ENCODE peak calls at places on chromosome 6, in seven cellular contexts. One of them, this sample, is unnamed. For H3K9me3, the result is how much of the 10 kb centered on the place peaks cover.

GRCh38 chr6:34912715-34913464 is 23.8 kb downstream of the ANKS1A start:
- DNase-seq in WERI-Rb-1: no peak
- DNase-seq in fibroblast of lung: peak
- DNase-seq in uterus: no peak
- DNase-seq in IMR-90: peak
- DNase-seq in AG04450: peak
- DNase-seq in right lobe of liver: no peak
- DNase-seq in this sample: no peak

GRCh38 chr6:41062056-41062455 is 9.1 kb downstream of the APOBEC2 start:
- DNase-seq in IMR-90: no peak
- DNase-seq in right lobe of liver: no peak
- DNase-seq in AG04450: no peak
- DNase-seq in WERI-Rb-1: no peak
- DNase-seq in uterus: no peak
- DNase-seq in fibroblast of lung: no peak
- DNase-seq in this sample: no peak

GRCh38 chr6:33010356-33010755 is 965 bp upstream of the HLA-DOA start:
- DNase-seq in WERI-Rb-1: no peak
- DNase-seq in fibroblast of lung: no peak
- DNase-seq in IMR-90: no peak
- DNase-seq in AG04450: no peak
- DNase-seq in right lobe of liver: no peak
- DNase-seq in uterus: no peak
- DNase-seq in this sample: no peak

GRCh38 chr6:165987483-165988305 is 180.0 kb downstream of the TBXT start:
- DNase-seq in uterus: peak
- DNase-seq in AG04450: peak
- DNase-seq in WERI-Rb-1: no peak
- DNase-seq in IMR-90: peak
- DNase-seq in fibroblast of lung: peak
- DNase-seq in right lobe of liver: no peak
- DNase-seq in this sample: peak

GRCh38 chr6:9697263-9697931 is 717.5 kb downstream of the TFAP2A start:
- DNase-seq in AG04450: no peak
- DNase-seq in IMR-90: no peak
- DNase-seq in fibroblast of lung: no peak
- DNase-seq in uterus: no peak
- DNase-seq in WERI-Rb-1: no peak
- DNase-seq in right lobe of liver: no peak
- DNase-seq in this sample: no peak

GRCh38 chr6:87731818-87732661 is 30.0 kb upstream of the AKIRIN2 start:
- DNase-seq in fibroblast of lung: peak
- DNase-seq in WERI-Rb-1: no peak
- DNase-seq in uterus: peak
- DNase-seq in AG04450: peak
- DNase-seq in IMR-90: peak
- DNase-seq in right lobe of liver: peak
- DNase-seq in this sample: peak

GRCh38 chr6:41715779-41716515 is 19.5 kb downstream of the TFEB start:
- DNase-seq in IMR-90: no peak
- DNase-seq in right lobe of liver: no peak
- DNase-seq in fibroblast of lung: no peak
- DNase-seq in WERI-Rb-1: no peak
- DNase-seq in AG04450: no peak
- DNase-seq in uterus: no peak
- DNase-seq in this sample: no peak

GRCh38 chr6:166504100-166504499 is 82.4 kb downstream of the RAMACL start:
- DNase-seq in fibroblast of lung: no peak
- DNase-seq in right lobe of liver: no peak
- DNase-seq in IMR-90: no peak
- DNase-seq in WERI-Rb-1: no peak
- DNase-seq in AG04450: no peak
- DNase-seq in uterus: no peak
- DNase-seq in this sample: no peak

GRCh38 chr6:154805288-154805911 is 72.2 kb downstream of the SCAF8 start:
- DNase-seq in uterus: no peak
- DNase-seq in AG04450: peak
- DNase-seq in right lobe of liver: no peak
- DNase-seq in fibroblast of lung: peak
- DNase-seq in IMR-90: peak
- DNase-seq in WERI-Rb-1: no peak
- DNase-seq in this sample: no peak

GRCh38 chr6:14028631-14029030 is 88.9 kb upstream of the CD83 start:
- DNase-seq in fibroblast of lung: no peak
- DNase-seq in uterus: no peak
- DNase-seq in IMR-90: no peak
- DNase-seq in WERI-Rb-1: no peak
- DNase-seq in right lobe of liver: no peak
- DNase-seq in AG04450: no peak
- DNase-seq in this sample: no peak

GRCh38 chr6:73388800-73389512 is 5.7 kb upstream of the DDX43 start:
- DNase-seq in right lobe of liver: peak
- DNase-seq in AG04450: peak
- DNase-seq in uterus: peak
- DNase-seq in IMR-90: peak
- DNase-seq in WERI-Rb-1: peak
- DNase-seq in fibroblast of lung: peak
- DNase-seq in this sample: peak

GRCh38 chr6:71386215-71386614 is 97.6 kb downstream of the OGFRL1 start:
- DNase-seq in uterus: no peak
- DNase-seq in WERI-Rb-1: no peak
- DNase-seq in fibroblast of lung: no peak
- DNase-seq in right lobe of liver: no peak
- DNase-seq in IMR-90: no peak
- DNase-seq in AG04450: no peak
- DNase-seq in this sample: no peak

GRCh38 chr6:53033764-53034163 is 31.4 kb upstream of the FBXO9 start:
- DNase-seq in right lobe of liver: no peak
- DNase-seq in WERI-Rb-1: no peak
- DNase-seq in AG04450: peak
- DNase-seq in IMR-90: peak
- DNase-seq in uterus: no peak
- DNase-seq in fibroblast of lung: peak
- DNase-seq in this sample: no peak

GRCh38 chr6:37137201-37137880 is 32.6 kb upstream of the PIM1 start:
- DNase-seq in right lobe of liver: peak
- DNase-seq in IMR-90: peak
- DNase-seq in fibroblast of lung: peak
- DNase-seq in WERI-Rb-1: no peak
- DNase-seq in AG04450: peak
- DNase-seq in uterus: peak
- DNase-seq in this sample: no peak

GRCh38 chr6:28597924-28598323 is 72.2 kb downstream of the GPX5 start:
- DNase-seq in AG04450: no peak
- DNase-seq in right lobe of liver: no peak
- DNase-seq in IMR-90: no peak
- DNase-seq in fibroblast of lung: no peak
- DNase-seq in WERI-Rb-1: no peak
- DNase-seq in uterus: no peak
- DNase-seq in this sample: no peak

GRCh38 chr6:36312854-36313627 is 23.6 kb downstream of the BNIP5 start:
- DNase-seq in fibroblast of lung: no peak
- DNase-seq in IMR-90: no peak
- DNase-seq in WERI-Rb-1: no peak
- DNase-seq in AG04450: no peak
- DNase-seq in right lobe of liver: no peak
- DNase-seq in uterus: no peak
- DNase-seq in this sample: no peak

GRCh38 chr6:167856999-167857660 is 30.4 kb downstream of the AFDN start:
- DNase-seq in IMR-90: peak
- DNase-seq in AG04450: no peak
- DNase-seq in fibroblast of lung: peak
- DNase-seq in uterus: no peak
- DNase-seq in WERI-Rb-1: no peak
- DNase-seq in right lobe of liver: no peak
- DNase-seq in this sample: no peak

GRCh38 chr6:96522469-96523009 is 933 bp downstream of the UFL1 start:
- DNase-seq in fibroblast of lung: peak
- DNase-seq in AG04450: no peak
- DNase-seq in WERI-Rb-1: no peak
- DNase-seq in IMR-90: peak
- DNase-seq in uterus: no peak
- DNase-seq in right lobe of liver: no peak
- DNase-seq in this sample: no peak

GRCh38 chr6:32216292-32216691 is 7.6 kb downstream of the NOTCH4 start:
- DNase-seq in right lobe of liver: no peak
- DNase-seq in fibroblast of lung: no peak
- DNase-seq in IMR-90: no peak
- DNase-seq in uterus: no peak
- DNase-seq in WERI-Rb-1: no peak
- DNase-seq in AG04450: no peak
- DNase-seq in this sample: no peak

GRCh38 chr6:157763894-157764345 is 59.1 kb upstream of the SNX9 start:
- DNase-seq in fibroblast of lung: no peak
- DNase-seq in WERI-Rb-1: no peak
- DNase-seq in right lobe of liver: no peak
- DNase-seq in AG04450: no peak
- DNase-seq in IMR-90: no peak
- DNase-seq in uterus: no peak
- DNase-seq in this sample: no peak

GRCh38 chr6:110532401-110532800 is 56.0 kb upstream of the SLC22A16 start:
- DNase-seq in fibroblast of lung: no peak
- DNase-seq in AG04450: no peak
- DNase-seq in WERI-Rb-1: no peak
- DNase-seq in uterus: no peak
- DNase-seq in IMR-90: no peak
- DNase-seq in right lobe of liver: no peak
- DNase-seq in this sample: no peak

GRCh38 chr6:110538416-110539060 is 62.1 kb upstream of the SLC22A16 start:
- DNase-seq in fibroblast of lung: no peak
- DNase-seq in AG04450: no peak
- DNase-seq in IMR-90: peak
- DNase-seq in uterus: no peak
- DNase-seq in right lobe of liver: no peak
- DNase-seq in WERI-Rb-1: no peak
- DNase-seq in this sample: no peak

GRCh38 chr6:110530671-110531070 is 54.3 kb upstream of the SLC22A16 start:
- DNase-seq in AG04450: no peak
- DNase-seq in IMR-90: peak
- DNase-seq in WERI-Rb-1: no peak
- DNase-seq in right lobe of liver: no peak
- DNase-seq in fibroblast of lung: no peak
- DNase-seq in uterus: no peak
- DNase-seq in this sample: no peak

GRCh38 chr6:110537208-110538123 is 61.1 kb upstream of the SLC22A16 start:
- DNase-seq in AG04450: peak
- DNase-seq in IMR-90: peak
- DNase-seq in WERI-Rb-1: no peak
- DNase-seq in uterus: no peak
- DNase-seq in fibroblast of lung: peak
- DNase-seq in right lobe of liver: no peak
- DNase-seq in this sample: no peak

DNA sequence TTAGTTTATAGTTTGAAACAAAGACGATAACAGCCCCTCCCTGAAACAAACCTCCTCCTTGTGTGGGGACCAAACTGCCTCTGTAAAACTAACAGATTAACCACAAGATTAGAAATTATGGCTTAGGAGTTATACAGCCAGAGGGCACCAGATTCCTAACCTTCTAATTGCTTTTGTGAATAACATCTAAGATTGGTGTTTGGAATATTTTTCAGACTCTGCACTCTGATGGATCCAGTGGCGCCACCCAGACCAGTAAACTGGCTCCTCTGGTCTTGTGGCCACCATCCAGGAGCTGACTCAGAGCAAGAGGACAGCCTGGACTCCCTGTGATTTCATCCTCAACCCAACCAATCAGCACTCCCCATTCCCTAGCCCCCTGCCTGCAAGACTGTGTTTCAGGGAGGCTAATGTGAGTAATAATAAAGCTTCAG is 58.3 kb upstream of the SLC22A16 start:
- DNase-seq in fibroblast of lung: peak
- DNase-seq in uterus: no peak
- DNase-seq in IMR-90: peak
- DNase-seq in AG04450: no peak
- DNase-seq in right lobe of liver: peak
- DNase-seq in WERI-Rb-1: no peak
- DNase-seq in this sample: no peak
- TF ChIP-seq CTCF in fibroblast of lung: no peak
- TF ChIP-seq CTCF in uterus: no peak
- TF ChIP-seq CTCF in IMR-90: no peak
- TF ChIP-seq CTCF in AG04450: no peak
- TF ChIP-seq CTCF in right lobe of liver: no peak
- TF ChIP-seq CTCF in WERI-Rb-1: no peak
- TF ChIP-seq CTCF in this sample: no peak

GRCh38 chr6:141265748-141266647 is 866.7 kb upstream of the GJE1 start:
- DNase-seq in uterus: no peak
- DNase-seq in IMR-90: no peak
- DNase-seq in AG04450: no peak
- DNase-seq in fibroblast of lung: peak
- DNase-seq in right lobe of liver: no peak
- DNase-seq in WERI-Rb-1: no peak
- DNase-seq in this sample: no peak
- H3K4me3 ChIP-seq in uterus: no peak
- H3K4me3 ChIP-seq in IMR-90: no peak
- H3K4me3 ChIP-seq in AG04450: peak
- H3K4me3 ChIP-seq in fibroblast of lung: peak
- H3K4me3 ChIP-seq in right lobe of liver: peak
- H3K4me3 ChIP-seq in WERI-Rb-1: no peak
- H3K4me3 ChIP-seq in this sample: no peak

GRCh38 chr6:19181252-19181651 is 655.9 kb upstream of the ID4 start:
- DNase-seq in right lobe of liver: no peak
- DNase-seq in WERI-Rb-1: no peak
- DNase-seq in IMR-90: no peak
- DNase-seq in uterus: no peak
- DNase-seq in AG04450: no peak
- DNase-seq in fibroblast of lung: no peak
- DNase-seq in this sample: peak

GRCh38 chr6:19180348-19181073 is 656.7 kb upstream of the ID4 start:
- DNase-seq in AG04450: no peak
- DNase-seq in WERI-Rb-1: no peak
- DNase-seq in right lobe of liver: no peak
- DNase-seq in IMR-90: no peak
- DNase-seq in uterus: peak
- DNase-seq in fibroblast of lung: peak
- DNase-seq in this sample: peak
- H3K9me3 ChIP-seq in AG04450: under half
- H3K9me3 ChIP-seq in WERI-Rb-1: under half
- H3K9me3 ChIP-seq in right lobe of liver: under half
- H3K9me3 ChIP-seq in IMR-90: under half
- H3K9me3 ChIP-seq in uterus: under half
- H3K9me3 ChIP-seq in fibroblast of lung: under half
- H3K9me3 ChIP-seq in this sample: under half

GRCh38 chr6:47416396-47417345 is 60.9 kb upstream of the CD2AP start:
- DNase-seq in AG04450: no peak
- DNase-seq in right lobe of liver: no peak
- DNase-seq in fibroblast of lung: no peak
- DNase-seq in IMR-90: no peak
- DNase-seq in uterus: no peak
- DNase-seq in WERI-Rb-1: no peak
- DNase-seq in this sample: no peak

GRCh38 chr6:47419621-47420020 is 58.0 kb upstream of the CD2AP start:
- DNase-seq in IMR-90: no peak
- DNase-seq in AG04450: no peak
- DNase-seq in uterus: no peak
- DNase-seq in WERI-Rb-1: no peak
- DNase-seq in fibroblast of lung: no peak
- DNase-seq in right lobe of liver: no peak
- DNase-seq in this sample: no peak

GRCh38 chr6:47414517-47415167 is 62.9 kb upstream of the CD2AP start:
- DNase-seq in AG04450: no peak
- DNase-seq in IMR-90: peak
- DNase-seq in fibroblast of lung: peak
- DNase-seq in uterus: no peak
- DNase-seq in right lobe of liver: no peak
- DNase-seq in WERI-Rb-1: no peak
- DNase-seq in this sample: no peak

GRCh38 chr6:47413752-47414516 is 63.7 kb upstream of the CD2AP start:
- DNase-seq in uterus: no peak
- DNase-seq in right lobe of liver: no peak
- DNase-seq in IMR-90: peak
- DNase-seq in AG04450: peak
- DNase-seq in WERI-Rb-1: peak
- DNase-seq in fibroblast of lung: peak
- DNase-seq in this sample: peak
- TF ChIP-seq CTCF in uterus: peak
- TF ChIP-seq CTCF in right lobe of liver: peak
- TF ChIP-seq CTCF in IMR-90: peak
- TF ChIP-seq CTCF in AG04450: peak
- TF ChIP-seq CTCF in WERI-Rb-1: peak
- TF ChIP-seq CTCF in fibroblast of lung: peak
- TF ChIP-seq CTCF in this sample: peak

This sample was measured in mucosa of descending colon.